ENCODE peak calls at places on chromosomes 7 and 10, in four cellular contexts. H is stimulated activated naive CD8-positive, alpha-beta T cell treated with anti-CD3 and anti-CD28 coated beads, Interleukin-15, Interleukin-2, amounts not matched to agents 100 U/mL and 50 U/mL, for 24 hours; Q is T-helper 1 cell; M is NCI-H1105. T is an unnamed sample.

GRCh38 chr10:131901181-131901829 is 497 bp downstream of the PPP2R2D start:
- DNase-seq in Q (peak), H (peak), M (no peak), T (no peak)

GRCh38 chr10:132322621-132323048 is 9.4 kb upstream of the LRRC27 start:
- DNase-seq in Q (no peak), M (no peak), H (no peak), T (no peak)

GRCh38 chr7:2260820-2261219 is 18.8 kb downstream of the NUDT1 start:
- DNase-seq in M (peak), Q (no peak), H (no peak), T (no peak)

GRCh38 chr7:26151953-26152781 is at the start of gene NFE2L3:
- DNase-seq in H (peak), Q (peak), M (peak), T (peak)

GRCh38 chr10:100153239-100153840 is 32.5 kb downstream of the ERLIN1 start:
- DNase-seq in M (no peak), Q (no peak), H (no peak), T (no peak)

GRCh38 chr10:93871805-93872204 is 22.0 kb upstream of the SLC35G1 start:
- DNase-seq in Q (no peak), H (no peak), M (no peak), T (no peak)

GRCh38 chr7:68700414-68700813 is 897.9 kb upstream of the AUTS2 start:
- DNase-seq in H (no peak), M (no peak), Q (no peak), T (no peak)

GRCh38 chr10:133267293-133267692 is 9.4 kb downstream of the ADAM8 start:
- DNase-seq in M (no peak), Q (no peak), H (no peak), T (no peak)

T was measured in occipital lobe.